ENCODE peak calls at places on chromosomes 1 and 21, in nine cellular contexts. One of them, this sample, is unnamed.

GRCh38 chr1:74199504-74199903 is 1.5 kb downstream of the FPGT start:
- DNase-seq in nephron progenitor cell: no peak
- DNase-seq in mesendoderm: no peak
- DNase-seq in iPS-NIHi11: no peak
- DNase-seq in B cell: no peak
- DNase-seq in erythroblast: no peak
- DNase-seq in HT-29: no peak
- DNase-seq in lung microvascular endothelial cell: no peak
- DNase-seq in endothelial cell: no peak
- DNase-seq in this sample: no peak

GRCh38 chr1:12600880-12601633 is 17.0 kb downstream of the DHRS3 start:
- DNase-seq in nephron progenitor cell: peak; percentile 45
- DNase-seq in mesendoderm: peak; percentile 79
- DNase-seq in iPS-NIHi11: peak; percentile 73
- DNase-seq in B cell: no peak
- DNase-seq in erythroblast: peak; percentile 36
- DNase-seq in HT-29: peak; percentile 45
- DNase-seq in lung microvascular endothelial cell: peak; percentile 60
- DNase-seq in endothelial cell: peak; percentile 71
- DNase-seq in this sample: no peak

GRCh38 chr1:68379085-68379478 is 70.7 kb downstream of the RPE65 start:
- DNase-seq in nephron progenitor cell: no peak
- DNase-seq in mesendoderm: no peak
- DNase-seq in iPS-NIHi11: no peak
- DNase-seq in B cell: no peak
- DNase-seq in erythroblast: no peak
- DNase-seq in HT-29: peak; percentile 7
- DNase-seq in lung microvascular endothelial cell: peak; percentile 56
- DNase-seq in endothelial cell: no peak
- DNase-seq in this sample: no peak

GRCh38 chr1:62590255-62590969 is 6.9 kb upstream of the ANGPTL3 start:
- DNase-seq in nephron progenitor cell: no peak
- DNase-seq in mesendoderm: no peak
- DNase-seq in iPS-NIHi11: no peak
- DNase-seq in B cell: no peak
- DNase-seq in erythroblast: no peak
- DNase-seq in HT-29: no peak
- DNase-seq in lung microvascular endothelial cell: no peak
- DNase-seq in endothelial cell: no peak
- DNase-seq in this sample: no peak

GRCh38 chr1:228770779-228771223 is 35.5 kb downstream of the RHOU start:
- DNase-seq in nephron progenitor cell: no peak
- DNase-seq in mesendoderm: no peak
- DNase-seq in iPS-NIHi11: no peak
- DNase-seq in B cell: no peak
- DNase-seq in erythroblast: no peak
- DNase-seq in HT-29: no peak
- DNase-seq in lung microvascular endothelial cell: no peak
- DNase-seq in endothelial cell: no peak
- DNase-seq in this sample: no peak

GRCh38 chr1:150619576-150620509 is 9.6 kb downstream of the ENSA start:
- DNase-seq in nephron progenitor cell: no peak
- DNase-seq in mesendoderm: peak; percentile 45
- DNase-seq in iPS-NIHi11: no peak
- DNase-seq in B cell: no peak
- DNase-seq in erythroblast: peak; percentile 74
- DNase-seq in HT-29: peak; percentile 69
- DNase-seq in lung microvascular endothelial cell: peak; percentile 89
- DNase-seq in endothelial cell: no peak
- DNase-seq in this sample: peak; percentile 67

GRCh38 chr1:215146252-215146975 is 63.9 kb downstream of the KCNK2 start:
- DNase-seq in nephron progenitor cell: peak; percentile 10
- DNase-seq in mesendoderm: peak; percentile 28
- DNase-seq in iPS-NIHi11: peak; percentile 8
- DNase-seq in B cell: no peak
- DNase-seq in erythroblast: peak; percentile 15
- DNase-seq in HT-29: peak; percentile 52
- DNase-seq in lung microvascular endothelial cell: peak; percentile 43
- DNase-seq in endothelial cell: peak; percentile 7
- DNase-seq in this sample: peak; percentile 30

GRCh38 chr1:58816072-58816746 is 32.4 kb upstream of the JUN start:
- DNase-seq in nephron progenitor cell: peak; percentile 79
- DNase-seq in mesendoderm: peak; percentile 85
- DNase-seq in iPS-NIHi11: peak; percentile 85
- DNase-seq in B cell: peak; percentile 93
- DNase-seq in erythroblast: peak; percentile 89
- DNase-seq in HT-29: peak; percentile 92
- DNase-seq in lung microvascular endothelial cell: peak; percentile 92
- DNase-seq in endothelial cell: peak; percentile 79
- DNase-seq in this sample: peak; percentile 89

GRCh38 chr1:227786673-227787512 is 28.6 kb upstream of the PRSS38 start:
- DNase-seq in nephron progenitor cell: no peak
- DNase-seq in mesendoderm: no peak
- DNase-seq in iPS-NIHi11: peak; percentile 41
- DNase-seq in B cell: peak; percentile 47
- DNase-seq in erythroblast: no peak
- DNase-seq in HT-29: peak; percentile 15
- DNase-seq in lung microvascular endothelial cell: no peak
- DNase-seq in endothelial cell: no peak
- DNase-seq in this sample: peak; percentile 50

GRCh38 chr1:6960291-6960758 is 175.1 kb downstream of the CAMTA1 start:
- DNase-seq in nephron progenitor cell: peak; percentile 52
- DNase-seq in mesendoderm: no peak
- DNase-seq in iPS-NIHi11: no peak
- DNase-seq in B cell: no peak
- DNase-seq in erythroblast: no peak
- DNase-seq in HT-29: no peak
- DNase-seq in lung microvascular endothelial cell: no peak
- DNase-seq in endothelial cell: no peak
- DNase-seq in this sample: peak; percentile 74

GRCh38 chr1:145891587-145892485 is 6.2 kb upstream of the ANKRD35 start:
- DNase-seq in nephron progenitor cell: peak; percentile 94
- DNase-seq in mesendoderm: peak; percentile 99
- DNase-seq in iPS-NIHi11: peak; percentile 98
- DNase-seq in B cell: peak; percentile 53
- DNase-seq in erythroblast: peak; percentile 69
- DNase-seq in HT-29: peak; percentile 99
- DNase-seq in lung microvascular endothelial cell: peak; percentile 97
- DNase-seq in endothelial cell: peak; percentile 97
- DNase-seq in this sample: peak; percentile 95

GRCh38 chr1:15786581-15786980 is 20.9 kb downstream of the UQCRHL start:
- DNase-seq in nephron progenitor cell: no peak
- DNase-seq in mesendoderm: no peak
- DNase-seq in iPS-NIHi11: no peak
- DNase-seq in B cell: no peak
- DNase-seq in erythroblast: no peak
- DNase-seq in HT-29: no peak
- DNase-seq in lung microvascular endothelial cell: no peak
- DNase-seq in endothelial cell: no peak
- DNase-seq in this sample: no peak

GRCh38 chr21:16169810-16170209 is 440.0 kb downstream of the USP25 start:
- DNase-seq in nephron progenitor cell: no peak
- DNase-seq in mesendoderm: no peak
- DNase-seq in iPS-NIHi11: no peak
- DNase-seq in B cell: no peak
- DNase-seq in erythroblast: no peak
- DNase-seq in HT-29: no peak
- DNase-seq in lung microvascular endothelial cell: no peak
- DNase-seq in endothelial cell: no peak
- DNase-seq in this sample: no peak

GRCh38 chr1:163162281-163162937 is 40.3 kb downstream of the RGS5 start:
- DNase-seq in nephron progenitor cell: no peak
- DNase-seq in mesendoderm: no peak
- DNase-seq in iPS-NIHi11: no peak
- DNase-seq in B cell: no peak
- DNase-seq in erythroblast: no peak
- DNase-seq in HT-29: no peak
- DNase-seq in lung microvascular endothelial cell: no peak
- DNase-seq in endothelial cell: no peak
- DNase-seq in this sample: no peak

GRCh38 chr1:78214334-78214733 is 168.6 kb downstream of the GIPC2 start:
- DNase-seq in nephron progenitor cell: no peak
- DNase-seq in mesendoderm: peak; percentile 25
- DNase-seq in iPS-NIHi11: no peak
- DNase-seq in B cell: no peak
- DNase-seq in erythroblast: no peak
- DNase-seq in HT-29: no peak
- DNase-seq in lung microvascular endothelial cell: no peak
- DNase-seq in endothelial cell: no peak
- DNase-seq in this sample: no peak

GRCh38 chr1:62682531-62682930 is 5.7 kb downstream of the DOCK7 start:
- DNase-seq in nephron progenitor cell: no peak
- DNase-seq in mesendoderm: peak; percentile 34
- DNase-seq in iPS-NIHi11: no peak
- DNase-seq in B cell: no peak
- DNase-seq in erythroblast: no peak
- DNase-seq in HT-29: no peak
- DNase-seq in lung microvascular endothelial cell: peak; percentile 27
- DNase-seq in endothelial cell: no peak
- DNase-seq in this sample: no peak

GRCh38 chr21:32921632-32922230 is 104.0 kb upstream of the OLIG2 start:
- DNase-seq in nephron progenitor cell: peak; percentile 24
- DNase-seq in mesendoderm: peak; percentile 54
- DNase-seq in iPS-NIHi11: peak; percentile 54
- DNase-seq in B cell: no peak
- DNase-seq in erythroblast: peak; percentile 45
- DNase-seq in HT-29: peak; percentile 25
- DNase-seq in lung microvascular endothelial cell: peak; percentile 23
- DNase-seq in endothelial cell: peak; percentile 48
- DNase-seq in this sample: no peak

GRCh38 chr1:182330303-182330702 is 61.3 kb downstream of the GLUL start:
- DNase-seq in nephron progenitor cell: no peak
- DNase-seq in mesendoderm: no peak
- DNase-seq in iPS-NIHi11: no peak
- DNase-seq in B cell: no peak
- DNase-seq in erythroblast: peak; percentile 96
- DNase-seq in HT-29: no peak
- DNase-seq in lung microvascular endothelial cell: no peak
- DNase-seq in endothelial cell: no peak
- DNase-seq in this sample: no peak

GRCh38 chr1:227766653-227767277 is 31.5 kb downstream of the SNAP47 start:
- DNase-seq in nephron progenitor cell: no peak
- DNase-seq in mesendoderm: no peak
- DNase-seq in iPS-NIHi11: no peak
- DNase-seq in B cell: no peak
- DNase-seq in erythroblast: no peak
- DNase-seq in HT-29: no peak
- DNase-seq in lung microvascular endothelial cell: no peak
- DNase-seq in endothelial cell: no peak
- DNase-seq in this sample: no peak

GRCh38 chr1:155562581-155563376 is at the start of gene ASH1L:
- DNase-seq in nephron progenitor cell: peak; percentile 92
- DNase-seq in mesendoderm: peak; percentile 96
- DNase-seq in iPS-NIHi11: peak; percentile 94
- DNase-seq in B cell: peak; percentile 98
- DNase-seq in erythroblast: peak; percentile 96
- DNase-seq in HT-29: peak; percentile 94
- DNase-seq in lung microvascular endothelial cell: peak; percentile 95
- DNase-seq in endothelial cell: peak; percentile 88
- DNase-seq in this sample: peak; percentile 92